ENCODE peak calls at places on chromosomes 1 and 21, in five cellular contexts. H, A, U, X and S are unnamed samples.

GRCh38 chr21:36747815-36748381 is 49.0 kb downstream of the SIM2 start:
- DNase-seq in A (peak), X (no peak), U (no peak), H (no peak), S (no peak)

GRCh38 chr1:36035154-36035553 is 48.7 kb upstream of the TEKT2 start:
- DNase-seq in H (no peak), A (no peak), X (no peak), U (no peak), S (no peak)

GRCh38 chr21:44699502-44700001 is 2.6 kb downstream of the KRTAP10-12 start:
- DNase-seq in A (no peak), X (no peak), U (no peak), H (no peak), S (peak)

GRCh38 chr21:41877901-41878830 is 978 bp downstream of the PRDM15 start:
- DNase-seq in H (no peak), U (no peak), A (no peak), X (no peak), S (peak)

GRCh38 chr1:209015092-209015491 is 568.4 kb upstream of the CAMK1G start:
- DNase-seq in H (no peak), A (no peak), X (no peak), U (no peak), S (no peak)

GRCh38 chr1:60449876-60450275 is 376.3 kb upstream of the C1orf87 start:
- DNase-seq in A (no peak), H (no peak), U (no peak), X (no peak), S (no peak)

GRCh38 chr1:43842099-43842498 is 91.5 kb upstream of the ARTN start:
- DNase-seq in A (no peak), U (no peak), H (no peak), X (no peak), S (no peak)

GRCh38 chr21:16842716-16843115 is 670.1 kb upstream of the CXADR start:
- DNase-seq in H (no peak), X (peak), A (peak), U (no peak), S (no peak)

GRCh38 chr21:13827201-13827600 is 217.6 kb downstream of the POTED start:
- DNase-seq in X (no peak), H (no peak), A (no peak), U (no peak), S (no peak)

GRCh38 chr1:214280386-214281029 is 451 bp upstream of the SMYD2 start:
- DNase-seq in X (no peak), U (no peak), A (no peak), H (no peak), S (no peak)

GRCh38 chr1:116853680-116854191 is 56.0 kb upstream of the PTGFRN start:
- DNase-seq in X (no peak), A (peak), U (no peak), H (no peak), S (no peak)

GRCh38 chr1:57599233-57599994 is 175.6 kb upstream of the DAB1 start:
- DNase-seq in H (no peak), A (no peak), U (no peak), X (no peak), S (no peak)

GRCh38 chr1:50348449-50349241 is 74.6 kb downstream of the DMRTA2 start:
- DNase-seq in X (peak), A (peak), U (peak), H (no peak), S (peak)

GRCh38 chr1:30872948-30873263 is 35.7 kb downstream of the SDC3 start:
- DNase-seq in A (no peak), X (no peak), U (no peak), H (no peak), S (no peak)

GRCh38 chr1:205534444-205534985 is 30.0 kb downstream of the CDK18 start:
- DNase-seq in U (no peak), X (no peak), H (no peak), A (no peak), S (no peak)